ENCODE peak calls at places on chromosomes 12 and 14, in five cellular contexts. L, N, Q, F and A are unnamed samples.

GRCh38 chr12:79183003-79183402 is 318.4 kb downstream of the SYT1 start:
- DNase-seq in L (no peak), N (no peak), Q (no peak), F (no peak), A (no peak)

GRCh38 chr12:95553202-95553943 is 2.1 kb upstream of the USP44 start:
- DNase-seq in L (no peak), N (no peak), Q (no peak), F (no peak), A (no peak)

GRCh38 chr12:5395443-5396401 is 36.2 kb upstream of the NTF3 start:
- DNase-seq in L (no peak), N (peak), Q (no peak), F (no peak), A (no peak)

GRCh38 chr12:13087766-13088165 is 15.7 kb downstream of the GSG1 start:
- DNase-seq in L (no peak), N (no peak), Q (no peak), F (no peak), A (no peak)

GRCh38 chr14:91068642-91069041 is 8.2 kb upstream of the RPS6KA5 start:
- DNase-seq in L (no peak), N (no peak), Q (no peak), F (no peak), A (no peak)

GRCh38 chr12:89160716-89161123 is 191.6 kb downstream of the DUSP6 start:
- DNase-seq in L (no peak), N (peak), Q (no peak), F (no peak), A (no peak)

GRCh38 chr12:131692431-131692830 is 18.5 kb upstream of the SFSWAP start:
- DNase-seq in L (no peak), N (no peak), Q (no peak), F (no peak), A (no peak)

GRCh38 chr14:59566281-59566680 is 10.3 kb downstream of the CCDC175 start:
- DNase-seq in L (no peak), N (no peak), Q (no peak), F (no peak), A (no peak)

GRCh38 chr12:68565391-68565903 is 45.3 kb upstream of the RAP1B start:
- DNase-seq in L (no peak), N (peak), Q (no peak), F (no peak), A (no peak)

GRCh38 chr12:15787801-15788200 is 1.4 kb downstream of the EPS8 start:
- DNase-seq in L (no peak), N (no peak), Q (no peak), F (no peak), A (no peak)

GRCh38 chr12:22609501-22609900 is 15.5 kb upstream of the ETNK1 start:
- DNase-seq in L (no peak), N (peak), Q (no peak), F (no peak), A (no peak)

GRCh38 chr14:91580886-91581615 is 70.9 kb upstream of the PPP4R3A start:
- DNase-seq in L (no peak), N (no peak), Q (no peak), F (no peak), A (no peak)

GRCh38 chr12:47574252-47575021 is 131.4 kb downstream of the RPAP3 start:
- DNase-seq in L (no peak), N (no peak), Q (no peak), F (no peak), A (no peak)

GRCh38 chr12:34404377-34405285 is 382.3 kb downstream of the ALG10 start:
- DNase-seq in L (no peak), N (no peak), Q (no peak), F (no peak), A (no peak)

GRCh38 chr12:130673036-130673705 is 42.9 kb downstream of the RIMBP2 start:
- DNase-seq in L (no peak), N (no peak), Q (no peak), F (no peak), A (no peak)
- TF ChIP-seq TAF1 in L (no peak), N (no peak), Q (no peak), F (no peak), A (no peak)

GRCh38 chr12:113244015-113244983 is 23.0 kb downstream of the TPCN1 start:
- DNase-seq in L (no peak), N (no peak), Q (no peak), F (no peak), A (no peak)
- TF ChIP-seq POLR2AphosphoS5 in L (no peak), N (no peak), Q (no peak), F (no peak), A (no peak)

GRCh38 chr12:124927325-124928094 is 13.1 kb upstream of the UBC start:
- DNase-seq in L (no peak), N (peak), Q (peak), F (peak), A (peak)
- TF ChIP-seq POLR2A in L (no peak), N (no peak), Q (no peak), F (no peak), A (no peak)

DNA sequence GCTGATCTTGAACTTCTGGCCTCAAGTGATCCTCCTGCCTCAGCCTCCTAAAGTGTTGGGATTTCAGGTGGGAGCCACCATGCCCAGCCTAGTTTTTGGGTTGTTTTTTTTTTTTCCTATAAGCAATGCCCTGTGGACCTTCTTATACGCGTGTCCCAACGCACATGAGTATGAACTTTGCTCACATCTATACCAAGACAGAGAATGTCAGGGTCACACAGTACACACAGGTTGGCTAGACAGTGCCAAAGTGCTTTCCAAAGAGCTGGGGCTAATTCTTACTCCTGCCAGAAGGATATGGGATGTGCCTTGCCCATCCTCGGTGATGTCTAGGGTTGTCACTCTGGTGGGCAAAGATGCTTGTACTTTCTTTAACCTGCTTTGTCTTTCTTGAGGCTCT is 7.6 kb upstream of the CCDC85C start:
- DNase-seq in L (no peak), N (no peak), Q (no peak), F (no peak), A (no peak)
- TF ChIP-seq TAF1 in L (no peak), N (no peak), Q (no peak), F (no peak), A (no peak)

DNA sequence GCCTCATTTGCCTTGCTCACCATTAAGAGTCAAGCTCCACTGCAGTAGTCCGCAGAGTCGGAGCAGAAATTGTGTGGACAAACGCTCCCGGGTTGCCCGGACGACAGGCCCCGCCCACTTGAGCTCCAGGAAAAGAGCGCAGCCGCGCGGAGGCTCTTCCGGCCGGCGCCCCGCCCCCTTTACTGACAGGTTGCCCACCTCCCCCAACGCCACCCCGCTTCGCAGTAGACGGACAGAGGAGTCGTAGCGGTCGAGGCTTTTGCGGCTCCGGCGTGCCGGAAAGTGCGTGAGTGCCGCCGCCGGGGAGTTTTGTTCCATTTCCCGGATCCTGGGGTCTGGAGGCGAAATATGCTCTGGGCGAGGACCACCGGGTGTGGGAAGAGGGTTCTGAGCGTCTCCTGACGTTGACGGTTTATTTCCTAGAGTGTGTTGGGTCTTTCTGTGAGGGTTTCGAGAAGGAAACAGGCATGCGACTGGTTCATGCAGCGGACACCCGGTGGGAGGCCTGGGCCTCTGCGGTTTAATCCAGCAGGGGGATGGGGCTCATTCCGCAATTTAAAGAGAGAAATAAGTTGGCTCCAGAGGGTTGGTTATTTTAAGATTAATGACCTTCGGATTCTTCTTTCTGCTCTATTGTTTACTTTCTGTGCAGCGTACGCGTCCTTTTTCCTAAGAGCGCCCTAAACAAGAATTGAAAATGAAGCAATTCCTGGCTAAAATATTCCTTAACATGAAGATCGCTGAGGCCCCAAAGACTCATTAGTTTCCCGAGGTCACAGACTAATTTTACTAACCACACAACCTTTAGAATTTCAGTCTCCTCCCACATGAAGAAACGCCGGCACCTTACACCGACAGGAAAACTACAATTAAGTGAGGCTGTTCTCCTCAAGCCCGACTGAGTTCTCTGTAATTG is at the start of the genes DNAI7 and ETFRF1:
- DNase-seq in L (peak), N (peak), Q (peak), F (peak), A (peak)
- TF ChIP-seq POLR2AphosphoS5 in L (peak), N (peak), Q (peak), F (peak), A (peak)

DNA sequence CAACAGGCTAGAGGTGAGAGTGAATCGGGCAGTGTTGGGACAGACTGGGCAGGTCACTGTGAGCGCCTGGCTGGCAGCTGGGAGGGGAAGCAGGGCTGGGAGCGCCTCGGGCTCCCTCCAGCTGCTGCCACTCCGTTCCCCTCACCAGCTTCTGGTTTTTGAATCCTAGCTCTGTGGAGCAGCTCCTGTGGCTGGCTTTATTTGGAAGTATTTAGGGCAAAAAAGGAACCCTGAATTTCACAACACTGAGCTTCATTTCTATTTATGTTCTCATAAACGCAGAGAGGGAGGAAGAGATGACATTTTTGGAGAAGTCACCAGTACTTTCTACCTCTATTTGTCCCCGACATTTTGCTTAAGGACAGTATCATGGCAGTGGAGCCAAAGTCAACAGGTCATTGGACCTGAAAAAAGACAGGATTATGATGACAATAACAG is 63.9 kb upstream of the ACTN1 start:
- DNase-seq in L (no peak), N (no peak), Q (no peak), F (no peak), A (no peak)
- TF ChIP-seq POLR2A in L (no peak), N (no peak), Q (no peak), F (no peak), A (no peak)

GRCh38 chr14:52402812-52403526 is 88.9 kb downstream of the PTGER2 start:
- DNase-seq in L (no peak), N (no peak), Q (peak), F (no peak), A (no peak)
- TF ChIP-seq TAF1 in L (no peak), N (no peak), Q (no peak), F (no peak), A (no peak)

GRCh38 chr12:51334774-51335173 is 10.8 kb upstream of the BIN2 start:
- DNase-seq in L (no peak), N (no peak), Q (no peak), F (no peak), A (no peak)
- TF ChIP-seq POLR2AphosphoS5 in L (no peak), N (no peak), Q (no peak), F (no peak), A (no peak)